ENCODE peak calls at places on chromosomes 1 and 21, in six cellular contexts. E, X, H, P, B and F are unnamed samples.

GRCh38 chr1:169491845-169492281 is 6.1 kb upstream of the SLC19A2 start:
- DNase-seq in E (no peak), X (peak), H (no peak), P (no peak), B (peak), F (no peak)

GRCh38 chr1:46576564-46576963 is 25.1 kb upstream of the KNCN start:
- DNase-seq in E (no peak), X (no peak), H (no peak), P (no peak), B (no peak), F (no peak)

GRCh38 chr1:40948741-40949528 is 30.6 kb upstream of the CTPS1 start:
- DNase-seq in E (peak), X (peak), H (no peak), P (peak), B (peak), F (peak)

GRCh38 chr1:150560011-150560438 is 10.8 kb downstream of the ADAMTSL4 start:
- DNase-seq in E (peak), X (no peak), H (peak), P (peak), B (peak), F (no peak)

GRCh38 chr1:32817815-32818786 is 648 bp downstream of the S100PBP start:
- DNase-seq in E (peak), X (peak), H (peak), P (peak), B (peak), F (peak)

GRCh38 chr1:89725016-89725380 is 92.1 kb downstream of the LRRC8C start:
- DNase-seq in E (peak), X (peak), H (no peak), P (no peak), B (peak), F (no peak)

GRCh38 chr21:34846601-34847112 is 177.9 kb downstream of the CLIC6 start:
- DNase-seq in E (peak), X (peak), H (no peak), P (no peak), B (peak), F (no peak)

GRCh38 chr21:25496825-25497482 is 110.3 kb downstream of the MRPL39 start:
- DNase-seq in E (no peak), X (peak), H (no peak), P (no peak), B (peak), F (no peak)

GRCh38 chr1:10968411-10968826 is 44.0 kb upstream of the TARDBP start:
- DNase-seq in E (no peak), X (peak), H (no peak), P (no peak), B (no peak), F (no peak)
- H3K4me3 ChIP-seq in E (no peak), X (peak), H (peak), P (no peak), B (peak), F (no peak)

GRCh38 chr1:9676815-9677393 is 25.4 kb downstream of the PIK3CD start:
- DNase-seq in E (no peak), X (peak), H (no peak), P (no peak), B (no peak), F (no peak)

GRCh38 chr1:9680091-9680490 is 28.6 kb downstream of the PIK3CD start:
- DNase-seq in E (no peak), X (no peak), H (no peak), P (no peak), B (no peak), F (no peak)

GRCh38 chr1:9685833-9686232 is 34.3 kb downstream of the PIK3CD start:
- DNase-seq in E (no peak), X (no peak), H (no peak), P (no peak), B (peak), F (no peak)

GRCh38 chr1:9684806-9685205 is 33.3 kb downstream of the PIK3CD start:
- DNase-seq in E (no peak), X (no peak), H (no peak), P (no peak), B (no peak), F (no peak)

GRCh38 chr1:9680828-9681227 is 29.3 kb downstream of the PIK3CD start:
- DNase-seq in E (no peak), X (no peak), H (no peak), P (no peak), B (no peak), F (no peak)
- H3K4me3 ChIP-seq in E (no peak), X (no peak), H (no peak), P (no peak), B (no peak), F (no peak)

DNA sequence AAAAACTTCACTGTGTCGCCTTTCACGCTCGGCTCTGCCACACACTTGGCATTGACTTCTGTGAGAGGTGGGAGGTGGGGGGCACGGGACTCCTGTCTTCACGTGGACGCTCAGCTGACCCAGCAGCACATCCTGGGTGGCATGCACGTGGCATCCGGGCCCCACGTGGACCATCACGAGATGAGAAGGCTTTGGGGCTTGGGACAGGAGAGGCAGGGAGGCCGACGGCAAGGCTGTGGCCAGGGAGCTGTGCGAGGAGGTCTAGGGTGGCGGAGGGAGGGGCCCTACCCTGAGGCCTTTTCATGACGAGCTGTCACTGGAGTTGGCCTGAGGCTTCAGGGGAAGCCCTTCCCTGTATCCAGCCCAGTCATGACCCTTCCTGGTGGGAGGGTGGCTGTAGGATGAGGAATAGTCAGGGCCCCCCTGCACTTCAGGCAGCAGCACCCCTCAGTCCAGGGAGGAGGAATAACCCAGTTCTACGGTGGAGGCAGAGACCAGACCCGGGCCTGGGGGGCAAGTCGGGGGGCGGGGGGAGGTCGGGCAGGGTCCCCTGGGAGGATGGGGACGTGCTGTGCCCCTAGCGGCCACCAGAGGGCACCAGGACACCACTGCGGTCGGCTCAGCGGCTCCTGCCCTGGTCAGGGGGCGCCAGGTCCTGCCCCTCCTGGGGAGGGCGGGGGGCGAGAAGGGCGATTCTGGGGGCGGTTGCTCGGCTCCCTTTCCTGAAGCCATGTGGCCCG is 2.0 kb upstream of the PERM1 start:
- DNase-seq in E (peak), X (no peak), H (no peak), P (peak), B (no peak), F (no peak)
- H3K4me3 ChIP-seq in E (no peak), X (no peak), H (no peak), P (no peak), B (no peak), F (no peak)

GRCh38 chr1:86394416-86394815 is 1.7 kb downstream of the ODF2L start:
- DNase-seq in E (no peak), X (peak), H (no peak), P (no peak), B (peak), F (no peak)

GRCh38 chr1:86395771-86396502 is at the start of gene ODF2L:
- DNase-seq in E (peak), X (peak), H (peak), P (peak), B (peak), F (peak)

GRCh38 chr1:86396503-86396900 is 379 bp upstream of the ODF2L start:
- DNase-seq in E (peak), X (no peak), H (no peak), P (no peak), B (no peak), F (no peak)
- H3K4me3 ChIP-seq in E (peak), X (peak), H (peak), P (peak), B (peak), F (peak)

GRCh38 chr1:226526801-226527595 is 21.6 kb upstream of the STUM start:
- DNase-seq in E (no peak), X (no peak), H (no peak), P (no peak), B (peak), F (no peak)
- H3K4me3 ChIP-seq in E (no peak), X (no peak), H (no peak), P (no peak), B (peak), F (peak)

DNA sequence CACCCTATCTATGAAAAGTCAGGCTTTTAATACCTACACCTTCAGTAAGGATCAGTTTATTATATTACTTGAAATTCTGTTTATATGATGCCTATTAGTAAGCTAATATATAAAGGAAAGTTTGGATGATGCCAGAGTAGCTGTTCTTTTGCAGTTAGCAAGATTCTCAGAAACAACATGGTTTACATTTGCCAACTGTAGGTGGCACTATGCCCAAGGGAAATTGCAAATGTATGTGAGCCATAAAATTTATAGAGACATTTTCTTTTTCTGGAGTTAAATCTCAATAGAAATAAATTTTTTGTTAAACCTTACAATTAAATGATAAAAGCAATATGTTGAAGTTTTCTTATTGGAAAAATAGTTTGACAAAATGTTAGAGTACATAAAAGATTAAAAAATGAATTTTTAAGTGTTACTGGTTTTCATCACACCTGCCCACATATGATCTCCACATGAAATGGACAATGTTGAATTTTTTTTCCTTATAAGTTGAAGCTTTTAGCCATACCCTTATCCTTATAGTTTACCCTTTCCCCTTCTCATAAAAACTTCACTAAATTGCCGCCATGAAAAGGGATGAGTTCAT is 32.1 kb upstream of the EPHX4 start:
- DNase-seq in E (peak), X (peak), H (no peak), P (peak), B (peak), F (peak)
- H3K4me3 ChIP-seq in E (no peak), X (no peak), H (no peak), P (no peak), B (no peak), F (no peak)

GRCh38 chr1:161032409-161032808 is 6.4 kb downstream of the TSTD1 start:
- DNase-seq in E (no peak), X (no peak), H (no peak), P (no peak), B (no peak), F (no peak)
- H3K4me3 ChIP-seq in E (no peak), X (no peak), H (no peak), P (no peak), B (no peak), F (no peak)

GRCh38 chr1:229339520-229339919 is 3.3 kb downstream of the CCSAP start:
- DNase-seq in E (no peak), X (no peak), H (no peak), P (no peak), B (no peak), F (no peak)
- H3K4me3 ChIP-seq in E (no peak), X (no peak), H (no peak), P (no peak), B (no peak), F (no peak)